ENCODE peak calls at places on chromosomes 1 and 21, in five cellular contexts. One of them, this sample, is unnamed.

GRCh38 chr1:162535501-162535900 is 26.0 kb upstream of the UAP1 start:
- DNase-seq in ELF-1: no peak
- DNase-seq in cardiac fibroblast: no peak
- DNase-seq in SW480: no peak
- DNase-seq in SJCRH30: no peak
- DNase-seq in this sample: no peak

GRCh38 chr1:228149341-228150020 is at the start of gene GJC2:
- DNase-seq in SJCRH30: no peak
- DNase-seq in cardiac fibroblast: peak; percentile 26
- DNase-seq in ELF-1: peak; percentile 79
- DNase-seq in SW480: no peak
- DNase-seq in this sample: no peak

GRCh38 chr1:192506741-192507155 is 68.8 kb upstream of the RGS1 start:
- DNase-seq in ELF-1: no peak
- DNase-seq in SW480: peak; percentile 16
- DNase-seq in SJCRH30: no peak
- DNase-seq in cardiac fibroblast: peak; percentile 68
- DNase-seq in this sample: peak; percentile 15

GRCh38 chr1:197451424-197451823 is 183.4 kb downstream of the CRB1 start:
- DNase-seq in SW480: no peak
- DNase-seq in ELF-1: no peak
- DNase-seq in SJCRH30: no peak
- DNase-seq in cardiac fibroblast: no peak
- DNase-seq in this sample: no peak

GRCh38 chr1:19287436-19288185 is 959 bp downstream of the AKR7A3 start:
- DNase-seq in ELF-1: no peak
- DNase-seq in cardiac fibroblast: no peak
- DNase-seq in SJCRH30: no peak
- DNase-seq in SW480: no peak
- DNase-seq in this sample: no peak

GRCh38 chr21:33587792-33588484 is 546 bp downstream of the DONSON start:
- DNase-seq in SJCRH30: peak; percentile 62
- DNase-seq in SW480: peak; percentile 41
- DNase-seq in cardiac fibroblast: peak; percentile 36
- DNase-seq in ELF-1: peak; percentile 48
- DNase-seq in this sample: peak; percentile 34

GRCh38 chr1:4600615-4601460 is 53.6 kb upstream of the AJAP1 start:
- DNase-seq in cardiac fibroblast: no peak
- DNase-seq in ELF-1: no peak
- DNase-seq in SJCRH30: no peak
- DNase-seq in SW480: no peak
- DNase-seq in this sample: no peak

GRCh38 chr1:151222130-151222529 is 23.8 kb downstream of the PIP5K1A start:
- DNase-seq in ELF-1: no peak
- DNase-seq in cardiac fibroblast: peak; percentile 26
- DNase-seq in SJCRH30: no peak
- DNase-seq in SW480: no peak
- DNase-seq in this sample: no peak

GRCh38 chr1:156821801-156822200 is 5.2 kb upstream of the SH2D2A start:
- DNase-seq in ELF-1: no peak
- DNase-seq in SW480: peak; percentile 59
- DNase-seq in cardiac fibroblast: peak; percentile 39
- DNase-seq in SJCRH30: no peak
- DNase-seq in this sample: no peak

GRCh38 chr1:115136106-115136505 is 46.8 kb upstream of the TSPAN2 start:
- DNase-seq in SW480: no peak
- DNase-seq in SJCRH30: no peak
- DNase-seq in cardiac fibroblast: peak; percentile 27
- DNase-seq in ELF-1: no peak
- DNase-seq in this sample: no peak

GRCh38 chr1:188166654-188167053 is 1337.9 kb downstream of the PLA2G4A start:
- DNase-seq in SW480: no peak
- DNase-seq in cardiac fibroblast: no peak
- DNase-seq in ELF-1: no peak
- DNase-seq in SJCRH30: no peak
- DNase-seq in this sample: no peak

GRCh38 chr21:45797338-45797737 is 153.8 kb downstream of the PCBP3 start:
- DNase-seq in cardiac fibroblast: no peak
- DNase-seq in SJCRH30: no peak
- DNase-seq in ELF-1: no peak
- DNase-seq in SW480: no peak
- DNase-seq in this sample: no peak

GRCh38 chr21:38848187-38848609 is 42.5 kb downstream of the ETS2 start:
- DNase-seq in SJCRH30: no peak
- DNase-seq in cardiac fibroblast: peak; percentile 74
- DNase-seq in SW480: no peak
- DNase-seq in ELF-1: peak; percentile 34
- DNase-seq in this sample: no peak

GRCh38 chr1:208174200-208174599 is 70.0 kb downstream of the PLXNA2 start:
- DNase-seq in ELF-1: no peak
- DNase-seq in SJCRH30: no peak
- DNase-seq in cardiac fibroblast: peak; percentile 43
- DNase-seq in SW480: no peak
- DNase-seq in this sample: no peak

GRCh38 chr1:55682198-55682597 is 467.0 kb upstream of the USP24 start:
- DNase-seq in SW480: no peak
- DNase-seq in ELF-1: no peak
- DNase-seq in SJCRH30: no peak
- DNase-seq in cardiac fibroblast: no peak
- DNase-seq in this sample: peak; percentile 1

GRCh38 chr21:37145635-37146111 is 72.6 kb downstream of the TTC3 start:
- DNase-seq in SW480: peak; percentile 5
- DNase-seq in ELF-1: peak; percentile 18
- DNase-seq in SJCRH30: no peak
- DNase-seq in cardiac fibroblast: peak; percentile 59
- DNase-seq in this sample: no peak

GRCh38 chr1:115491303-115492018 is 150.3 kb upstream of the VANGL1 start:
- DNase-seq in SW480: no peak
- DNase-seq in ELF-1: no peak
- DNase-seq in SJCRH30: no peak
- DNase-seq in cardiac fibroblast: no peak
- DNase-seq in this sample: peak; percentile 3

GRCh38 chr1:17251699-17252376 is 2.9 kb downstream of the PADI3 start:
- DNase-seq in cardiac fibroblast: peak; percentile 66
- DNase-seq in SJCRH30: no peak
- DNase-seq in ELF-1: peak; percentile 22
- DNase-seq in SW480: no peak
- DNase-seq in this sample: no peak

GRCh38 chr1:150165622-150166612 is 16.2 kb downstream of the PLEKHO1 start:
- DNase-seq in ELF-1: peak; percentile 78
- DNase-seq in cardiac fibroblast: peak; percentile 75
- DNase-seq in SW480: peak; percentile 28
- DNase-seq in SJCRH30: peak; percentile 65
- DNase-seq in this sample: peak; percentile 75